ENCODE peak calls at places on chromosomes 2 and 18, in nine cellular contexts. D is kidney, Z is uterus, W is thoracic aorta, N is heart left ventricle, K is fibroblast of lung, Q is spleen, X is astrocyte, H is AG04450. S is an unnamed sample.

GRCh38 chr2:184596819-184597411 is 1.4 kb upstream of the ZNF804A start:
- DNase-seq in D (no peak), Z (no peak), W (no peak), N (no peak), K (peak), Q (no peak), X (peak), H (peak), S (no peak)

GRCh38 chr18:21958707-21959457 is 210.5 kb upstream of the GATA6 start:
- DNase-seq in D (no peak), Z (no peak), W (no peak), N (no peak), K (no peak), Q (no peak), X (no peak), H (no peak), S (peak)

GRCh38 chr18:39523281-39523680 is 1957.7 kb upstream of the CELF4 start:
- DNase-seq in D (no peak), Z (no peak), W (no peak), N (no peak), K (peak), Q (no peak), X (peak), H (peak), S (no peak)

GRCh38 chr18:48877941-48878340 is 72.8 kb downstream of the SMAD7 start:
- DNase-seq in D (peak), Z (no peak), W (no peak), N (no peak), K (no peak), Q (peak), X (no peak), H (no peak), S (no peak)

GRCh38 chr2:36480028-36480427 is 117.9 kb downstream of the FEZ2 start:
- DNase-seq in D (no peak), Z (no peak), W (no peak), N (no peak), K (no peak), Q (no peak), X (no peak), H (no peak), S (no peak)

GRCh38 chr2:191206613-191207471 is 38.4 kb upstream of the MYO1B start:
- DNase-seq in D (no peak), Z (no peak), W (no peak), N (no peak), K (no peak), Q (no peak), X (no peak), H (no peak), S (no peak)

GRCh38 chr2:230974096-230974913 is 21.6 kb upstream of the SPATA3 start:
- DNase-seq in D (no peak), Z (no peak), W (no peak), N (no peak), K (peak), Q (no peak), X (peak), H (no peak), S (no peak)

GRCh38 chr2:126803422-126803775 is 95.3 kb upstream of the TEX51 start:
- DNase-seq in D (no peak), Z (no peak), W (no peak), N (no peak), K (no peak), Q (no peak), X (no peak), H (no peak), S (no peak)

GRCh38 chr2:106885326-106885725 is 641 bp downstream of the ST6GAL2 start:
- DNase-seq in D (no peak), Z (no peak), W (no peak), N (no peak), K (peak), Q (no peak), X (peak), H (no peak), S (no peak)

GRCh38 chr2:240205348-240205747 is 64.9 kb upstream of the OTOS start:
- DNase-seq in D (no peak), Z (peak), W (no peak), N (no peak), K (peak), Q (peak), X (peak), H (no peak), S (no peak)

GRCh38 chr2:120947982-120948661 is 212.5 kb downstream of the GLI2 start:
- DNase-seq in D (no peak), Z (no peak), W (no peak), N (no peak), K (no peak), Q (no peak), X (no peak), H (no peak), S (no peak)

GRCh38 chr2:160970052-160970846 is 190.0 kb upstream of the TANK start:
- DNase-seq in D (no peak), Z (peak), W (no peak), N (no peak), K (peak), Q (no peak), X (peak), H (peak), S (no peak)

GRCh38 chr2:167140767-167141166 is 252.5 kb downstream of the XIRP2 start:
- DNase-seq in D (no peak), Z (no peak), W (peak), N (peak), K (peak), Q (no peak), X (peak), H (peak), S (no peak)

GRCh38 chr2:202278036-202278760 is 12.6 kb downstream of the NOP58 start:
- DNase-seq in D (no peak), Z (no peak), W (no peak), N (no peak), K (peak), Q (no peak), X (peak), H (no peak), S (no peak)

DNA sequence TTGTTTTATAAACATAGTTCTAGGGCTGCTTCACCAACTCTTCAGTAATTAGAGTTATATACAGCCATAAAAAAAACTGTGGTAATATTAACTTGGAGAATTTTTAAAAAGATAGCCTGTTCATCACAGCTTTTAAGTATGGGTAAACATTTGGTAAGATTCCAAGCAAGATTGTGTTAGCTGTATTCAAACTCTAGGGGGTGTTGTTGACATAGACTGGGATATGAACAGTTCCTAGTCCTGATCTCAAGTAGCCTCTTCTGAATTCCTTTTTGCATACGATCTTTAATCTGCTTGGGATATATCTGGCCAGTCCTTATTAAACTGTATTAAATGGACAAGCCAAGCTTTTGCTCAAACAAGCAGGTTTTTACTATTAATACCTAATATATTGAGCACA is 13.4 kb downstream of the NOP58 start:
- DNase-seq in D (no peak), Z (no peak), W (no peak), N (no peak), K (peak), Q (no peak), X (peak), H (no peak), S (no peak)
- H3K27ac ChIP-seq in D (no peak), Z (no peak), W (no peak), N (no peak), K (peak), Q (peak), X (peak), H (no peak), S (no peak)

DNA sequence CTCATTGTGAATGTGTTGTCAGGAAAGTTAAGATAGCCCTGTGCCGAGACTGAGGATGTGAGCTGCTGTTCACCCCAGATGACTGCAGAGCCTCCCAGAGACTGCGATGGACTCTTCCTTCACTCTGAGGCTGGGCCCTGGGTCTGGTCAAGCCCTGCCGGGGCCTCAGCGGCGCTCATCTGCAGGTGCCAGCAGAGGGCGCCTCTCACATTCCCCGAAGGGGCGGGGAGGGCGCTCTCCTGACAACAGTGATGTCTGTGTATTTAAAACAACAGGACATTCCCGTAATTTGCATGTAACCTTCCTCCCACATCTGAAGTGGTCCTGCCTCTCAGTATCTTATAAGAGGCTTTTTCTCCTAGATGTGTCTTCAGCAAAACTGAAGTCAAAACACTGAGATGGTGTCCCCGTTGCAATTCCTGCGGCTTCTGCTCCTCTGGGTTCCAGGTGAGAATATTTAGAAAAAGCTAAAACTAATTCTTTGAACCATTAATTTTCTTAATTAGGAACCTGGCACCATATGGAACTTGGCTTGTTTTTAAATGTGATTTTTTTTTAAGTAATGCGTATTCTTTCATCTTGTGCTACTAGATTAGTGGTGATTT is 1377.9 kb downstream of the RPIA start:
- DNase-seq in D (peak), Z (no peak), W (no peak), N (no peak), K (peak), Q (no peak), X (no peak), H (no peak), S (no peak)
- TF ChIP-seq CTCF in D (peak), Z (no peak), W (no peak), N (peak), K (peak), Q (peak), X (no peak), H (peak), S (peak)

GRCh38 chr2:20030224-20030623 is 17.8 kb upstream of the MATN3 start:
- DNase-seq in D (no peak), Z (no peak), W (no peak), N (no peak), K (no peak), Q (no peak), X (no peak), H (no peak), S (no peak)
- H3K4me3 ChIP-seq in D (no peak), Z (no peak), W (no peak), N (no peak), K (no peak), Q (no peak), X (no peak), H (no peak), S (no peak)

DNA sequence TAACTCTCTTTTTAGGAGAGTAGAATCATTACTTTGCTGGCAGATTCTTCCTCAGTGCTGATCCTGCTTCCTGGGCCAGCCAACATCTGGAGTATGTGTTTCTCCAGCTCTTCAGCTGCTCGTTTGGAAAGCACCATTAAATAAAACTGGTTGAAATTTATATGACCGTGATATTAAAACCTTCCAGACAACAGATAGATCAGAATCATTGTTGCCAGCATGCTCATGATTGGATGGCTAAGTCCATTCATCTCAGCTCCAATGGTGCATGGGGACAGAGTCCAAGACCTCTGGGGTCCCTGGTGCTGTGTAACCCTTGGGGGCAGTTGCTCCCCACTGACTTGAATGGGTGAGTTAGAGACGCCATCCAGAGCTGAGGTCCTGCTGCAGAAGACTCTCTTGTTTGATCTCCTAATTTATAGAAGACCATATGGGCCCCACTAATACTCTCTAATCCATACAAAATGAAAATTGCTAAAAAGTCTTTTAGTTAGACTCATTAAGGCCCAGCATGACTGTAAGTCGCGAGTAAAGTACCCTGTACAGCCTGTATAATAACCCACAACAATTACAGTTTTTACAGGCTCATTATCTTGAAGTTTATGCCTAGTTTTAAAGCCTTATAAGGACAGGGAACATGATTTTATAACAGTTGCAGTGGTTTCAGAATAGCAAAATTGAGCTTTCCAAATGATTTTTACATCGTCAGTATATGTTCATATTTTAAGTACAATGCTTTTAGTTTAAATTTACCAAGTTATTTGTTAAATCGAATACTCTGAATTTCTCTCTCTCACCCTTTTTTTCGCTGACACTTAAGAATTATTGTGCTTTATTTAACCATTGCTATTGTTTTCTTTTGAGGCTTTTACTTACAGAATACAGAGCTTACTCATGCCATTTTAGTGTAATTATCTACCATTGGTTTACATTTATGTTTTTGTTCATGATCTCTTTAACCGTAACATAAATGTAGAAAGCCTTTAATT is 60.0 kb downstream of the CABLES1 start:
- DNase-seq in D (no peak), Z (no peak), W (no peak), N (no peak), K (peak), Q (no peak), X (no peak), H (no peak), S (no peak)
- H3K27ac ChIP-seq in D (no peak), Z (peak), W (no peak), N (peak), K (no peak), Q (peak), X (no peak), H (no peak), S (peak)

GRCh38 chr2:38076250-38076709 is 329 bp upstream of the CYP1B1 start:
- DNase-seq in D (peak), Z (peak), W (no peak), N (peak), K (peak), Q (peak), X (peak), H (no peak), S (peak)
- TF ChIP-seq CTCF in D (peak), Z (peak), W (peak), N (peak), K (peak), Q (no peak), X (peak), H (no peak), S (no peak)

GRCh38 chr18:54995421-54995820 is 36.2 kb upstream of the CCDC68 start:
- DNase-seq in D (no peak), Z (no peak), W (no peak), N (no peak), K (no peak), Q (no peak), X (no peak), H (no peak), S (no peak)
- H3K4me3 ChIP-seq in D (no peak), Z (no peak), W (no peak), N (no peak), K (no peak), Q (no peak), X (no peak), H (no peak), S (no peak)

GRCh38 chr18:9336827-9337226 is 2.3 kb downstream of the TWSG1 start:
- DNase-seq in D (no peak), Z (no peak), W (no peak), N (no peak), K (no peak), Q (no peak), X (no peak), H (no peak), S (no peak)

GRCh38 chr18:9330419-9330818 is 4.2 kb upstream of the TWSG1 start:
- DNase-seq in D (no peak), Z (no peak), W (no peak), N (no peak), K (no peak), Q (no peak), X (no peak), H (no peak), S (no peak)

GRCh38 chr18:9334351-9335254 is at the start of gene TWSG1:
- DNase-seq in D (peak), Z (peak), W (peak), N (peak), K (peak), Q (peak), X (peak), H (peak), S (peak)

GRCh38 chr18:9335255-9336045 is 877 bp downstream of the TWSG1 start:
- DNase-seq in D (no peak), Z (no peak), W (no peak), N (no peak), K (peak), Q (no peak), X (no peak), H (no peak), S (no peak)

DNA sequence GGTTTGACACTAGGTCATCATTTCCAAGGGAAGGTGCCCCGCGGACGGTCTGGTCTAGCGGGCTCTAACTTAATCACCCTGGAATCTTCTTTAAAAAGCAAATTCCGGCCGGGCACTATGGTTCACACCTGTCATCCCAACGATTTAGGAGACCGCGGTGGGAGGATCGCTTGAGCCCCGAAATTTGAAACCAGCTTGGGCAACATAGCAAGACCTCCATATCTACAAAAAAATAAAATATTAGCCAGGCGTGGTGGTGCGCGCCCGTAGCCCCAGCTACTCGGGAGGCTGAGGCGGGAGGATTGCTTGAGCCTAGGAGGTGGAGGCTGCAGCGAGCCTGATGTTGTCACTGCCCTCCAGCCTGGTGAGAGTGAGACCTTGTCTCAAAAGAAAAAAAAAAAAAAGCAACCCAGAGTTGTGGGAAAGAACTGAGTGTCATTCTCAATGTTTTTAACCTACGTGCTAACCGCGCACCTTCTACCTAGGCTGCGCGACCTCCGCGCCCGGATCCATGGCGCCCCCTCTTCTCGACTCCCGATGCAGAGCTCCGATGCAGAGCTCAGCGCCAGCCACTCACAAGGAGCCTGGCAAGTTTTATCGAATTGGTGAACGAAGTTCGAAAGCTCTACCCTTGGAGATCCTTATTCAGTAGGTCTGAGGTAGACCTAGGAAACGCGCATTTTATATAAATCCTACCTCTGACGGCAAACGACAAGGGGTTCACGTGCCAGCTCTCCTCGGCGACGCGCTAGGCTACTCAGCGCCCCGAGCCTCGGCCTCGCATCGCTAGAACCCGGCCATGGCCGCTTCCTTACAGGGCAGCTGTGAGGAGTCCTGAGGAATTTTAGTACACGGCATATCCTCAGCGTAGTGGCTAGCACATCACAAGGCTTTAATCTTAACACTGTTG is 877 bp upstream of the TWSG1 start:
- DNase-seq in D (peak), Z (peak), W (no peak), N (peak), K (no peak), Q (peak), X (no peak), H (no peak), S (no peak)
- H3K27ac ChIP-seq in D (peak), Z (peak), W (peak), N (peak), K (peak), Q (peak), X (peak), H (peak), S (peak)

S was measured in left ventricle myocardium inferior.